ENCODE peak calls at places on chromosomes 4 and X, in ten cellular contexts. V is neural crest cell, C is coronary artery, L is IMR-90, H is fibroblast of the aortic adventitia, A is Peyer's patch, X is lower lobe of right lung, N is GM10248, R is H9, J is heart left ventricle. Y is an unnamed sample.

GRCh38 chr4:4675636-4676035 is 133.8 kb upstream of the STX18 start:
- DNase-seq in V (no peak), C (no peak), L (no peak), H (no peak), A (no peak), X (no peak), N (no peak), R (no peak), J (no peak), Y (no peak)

GRCh38 chr4:108644237-108644636 is 6.2 kb upstream of the OSTC start:
- DNase-seq in V (no peak), C (no peak), L (peak), H (peak), A (no peak), X (no peak), N (no peak), R (no peak), J (no peak), Y (no peak)

GRCh38 chrX:15913161-15913560 is 58.5 kb upstream of the AP1S2 start:
- DNase-seq in V (no peak), C (no peak), L (no peak), H (no peak), A (no peak), X (no peak), N (no peak), R (no peak), J (no peak), Y (no peak)

GRCh38 chr4:167031534-167032156 is 202.6 kb downstream of the SPOCK3 start:
- DNase-seq in V (no peak), C (no peak), L (peak), H (peak), A (no peak), X (no peak), N (no peak), R (no peak), J (no peak), Y (no peak)

GRCh38 chr4:53937918-53938317 is 126.5 kb downstream of the CHIC2 start:
- DNase-seq in V (no peak), C (no peak), L (peak), H (peak), A (no peak), X (no peak), N (no peak), R (no peak), J (no peak), Y (no peak)

GRCh38 chr4:88353324-88353723 is 25.3 kb upstream of the HERC6 start:
- DNase-seq in V (no peak), C (no peak), L (no peak), H (no peak), A (no peak), X (no peak), N (no peak), R (no peak), J (no peak), Y (no peak)

GRCh38 chr4:52143815-52144214 is 92.7 kb downstream of the SPATA18 start:
- DNase-seq in V (no peak), C (no peak), L (no peak), H (no peak), A (no peak), X (no peak), N (no peak), R (no peak), J (no peak), Y (no peak)

GRCh38 chrX:24259544-24260240 is 54.2 kb downstream of the SUPT20HL2 start:
- DNase-seq in V (peak), C (no peak), L (peak), H (peak), A (no peak), X (no peak), N (peak), R (peak), J (no peak), Y (peak)

GRCh38 chrX:74297766-74298165 is 6.2 kb upstream of the ZCCHC13 start:
- DNase-seq in V (no peak), C (no peak), L (no peak), H (no peak), A (no peak), X (no peak), N (no peak), R (no peak), J (no peak), Y (no peak)

GRCh38 chr4:118676128-118676527 is 9.1 kb upstream of the METTL14 start:
- DNase-seq in V (no peak), C (no peak), L (no peak), H (peak), A (no peak), X (no peak), N (no peak), R (no peak), J (no peak), Y (no peak)

GRCh38 chrX:150323020-150323419 is 40.1 kb upstream of the MAMLD1 start:
- DNase-seq in V (no peak), C (no peak), L (no peak), H (no peak), A (no peak), X (no peak), N (no peak), R (no peak), J (no peak), Y (no peak)

GRCh38 chr4:3201718-3202702 is 46.9 kb upstream of the MSANTD1 start:
- DNase-seq in V (no peak), C (peak), L (peak), H (peak), A (peak), X (no peak), N (peak), R (no peak), J (no peak), Y (no peak)

GRCh38 chrX:151970661-151971060 is 3.8 kb downstream of the GABRE start:
- DNase-seq in V (no peak), C (peak), L (peak), H (peak), A (no peak), X (peak), N (no peak), R (no peak), J (peak), Y (peak)

GRCh38 chrX:29858714-29859113 is 356.6 kb upstream of the MAGEB2 start:
- DNase-seq in V (no peak), C (no peak), L (peak), H (peak), A (no peak), X (no peak), N (no peak), R (no peak), J (no peak), Y (no peak)

GRCh38 chr4:13484749-13485345 is 707 bp upstream of the RAB28 start:
- DNase-seq in V (no peak), C (no peak), L (peak), H (peak), A (no peak), X (no peak), N (no peak), R (no peak), J (no peak), Y (no peak)

GRCh38 chrX:108699368-108699767 is 37.0 kb downstream of the IRS4 start:
- DNase-seq in V (no peak), C (no peak), L (peak), H (peak), A (no peak), X (no peak), N (peak), R (no peak), J (no peak), Y (no peak)

GRCh38 chr4:71186566-71187398 is 152.0 kb upstream of the SLC4A4 start:
- DNase-seq in V (peak), C (peak), L (peak), H (peak), A (no peak), X (peak), N (peak), R (peak), J (peak), Y (no peak)

GRCh38 chr4:184375027-184375426 is 99.3 kb downstream of the IRF2 start:
- DNase-seq in V (no peak), C (no peak), L (peak), H (no peak), A (no peak), X (no peak), N (no peak), R (no peak), J (no peak), Y (no peak)

GRCh38 chr4:25144870-25145481 is 15.3 kb downstream of the SEPSECS start:
- DNase-seq in V (no peak), C (no peak), L (peak), H (peak), A (no peak), X (no peak), N (peak), R (no peak), J (no peak), Y (no peak)

GRCh38 chr4:182916483-182917181 is 554 bp downstream of the DCTD start:
- DNase-seq in V (peak), C (peak), L (peak), H (peak), A (peak), X (peak), N (no peak), R (peak), J (peak), Y (no peak)

GRCh38 chr4:7658297-7659204 is 223.8 kb upstream of the PSAPL1 start:
- DNase-seq in V (no peak), C (no peak), L (peak), H (no peak), A (no peak), X (peak), N (no peak), R (no peak), J (no peak), Y (no peak)

GRCh38 chr4:128600996-128601857 is 208.3 kb upstream of the JADE1 start:
- DNase-seq in V (no peak), C (no peak), L (peak), H (peak), A (peak), X (peak), N (no peak), R (no peak), J (no peak), Y (peak)

GRCh38 chr4:17719106-17719505 is 62.3 kb downstream of the FAM184B start:
- DNase-seq in V (no peak), C (no peak), L (no peak), H (no peak), A (no peak), X (no peak), N (no peak), R (no peak), J (no peak), Y (no peak)

GRCh38 chrX:17944833-17945497 is 83.9 kb upstream of the RAI2 start:
- DNase-seq in V (peak), C (no peak), L (no peak), H (peak), A (no peak), X (no peak), N (peak), R (no peak), J (no peak), Y (no peak)

GRCh38 chrX:21638311-21638710 is 19.8 kb downstream of the KLHL34 start:
- DNase-seq in V (no peak), C (no peak), L (peak), H (peak), A (no peak), X (no peak), N (no peak), R (no peak), J (no peak), Y (no peak)

GRCh38 chr4:38785901-38786402 is 3.2 kb upstream of the TLR10 start:
- DNase-seq in V (no peak), C (no peak), L (no peak), H (no peak), A (no peak), X (peak), N (peak), R (no peak), J (no peak), Y (no peak)

GRCh38 chr4:7289619-7290018 is 97.3 kb downstream of the SORCS2 start:
- DNase-seq in V (no peak), C (no peak), L (no peak), H (no peak), A (no peak), X (no peak), N (no peak), R (no peak), J (no peak), Y (no peak)

GRCh38 chrX:128992107-128992971 is 531.0 kb downstream of the SMARCA1 start:
- DNase-seq in V (no peak), C (no peak), L (no peak), H (no peak), A (no peak), X (no peak), N (no peak), R (peak), J (no peak), Y (no peak)
- TF ChIP-seq CTCF in V (no peak), C (no peak), L (no peak), H (no peak), A (no peak), X (no peak), N (no peak), R (peak), J (no peak), Y (no peak)

DNA sequence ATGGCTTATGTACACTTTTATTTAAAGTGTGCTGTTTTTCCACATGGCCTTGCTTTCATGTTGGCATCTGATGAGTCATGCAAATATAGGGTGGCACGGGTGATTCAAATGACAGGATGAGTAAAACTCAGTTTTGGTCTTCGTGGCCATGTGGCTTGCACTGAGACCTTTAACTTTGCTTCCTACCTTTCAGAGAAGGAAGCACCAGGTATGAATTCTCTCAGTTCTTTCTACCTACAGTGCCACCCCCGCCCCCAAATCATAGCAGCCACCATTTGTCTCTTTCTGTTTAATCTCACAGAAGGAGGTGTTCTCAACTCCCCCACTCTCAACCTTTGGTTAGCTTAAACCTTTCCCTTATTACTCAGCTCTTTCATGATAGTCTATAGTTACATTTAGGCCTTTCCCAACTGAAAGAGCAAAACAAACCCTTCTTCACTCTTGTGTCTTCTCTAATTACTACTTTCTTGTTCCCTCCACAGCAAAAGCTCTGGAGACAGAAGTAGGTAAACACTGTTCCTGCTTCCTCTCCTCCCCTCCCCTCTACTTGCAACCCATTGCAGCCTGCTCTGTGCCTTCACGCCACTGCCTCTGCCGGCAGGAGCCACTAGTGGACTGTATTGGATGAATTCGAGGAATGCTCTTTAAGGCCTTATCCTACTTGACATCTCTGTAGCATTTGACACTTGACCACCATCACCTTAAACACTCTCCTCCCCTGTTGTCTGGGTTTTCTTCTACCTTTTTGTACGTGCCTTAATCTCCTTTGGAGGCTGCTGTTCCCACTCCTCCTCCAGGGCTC is 123.7 kb downstream of the AFF1 start:
- DNase-seq in V (no peak), C (no peak), L (no peak), H (no peak), A (no peak), X (peak), N (no peak), R (peak), J (no peak), Y (no peak)
- TF ChIP-seq CTCF in V (no peak), C (no peak), L (peak), H (peak), A (no peak), X (peak), N (no peak), R (peak), J (no peak), Y (no peak)

GRCh38 chr4:180951312-180951711 is 1291.9 kb upstream of the TENM3 start:
- DNase-seq in V (no peak), C (no peak), L (no peak), H (no peak), A (no peak), X (no peak), N (no peak), R (no peak), J (no peak), Y (no peak)

GRCh38 chr4:180946188-180946587 is 1297.0 kb upstream of the TENM3 start:
- DNase-seq in V (no peak), C (no peak), L (no peak), H (no peak), A (no peak), X (no peak), N (no peak), R (no peak), J (no peak), Y (no peak)

GRCh38 chr4:180950377-180950776 is 1292.8 kb upstream of the TENM3 start:
- DNase-seq in V (no peak), C (no peak), L (no peak), H (no peak), A (no peak), X (no peak), N (no peak), R (no peak), J (no peak), Y (no peak)

GRCh38 chr4:180949825-180950224 is 1293.4 kb upstream of the TENM3 start:
- DNase-seq in V (no peak), C (no peak), L (no peak), H (no peak), A (no peak), X (no peak), N (no peak), R (no peak), J (no peak), Y (no peak)

GRCh38 chr4:180947421-180947820 is 1295.8 kb upstream of the TENM3 start:
- DNase-seq in V (no peak), C (no peak), L (peak), H (peak), A (no peak), X (no peak), N (no peak), R (no peak), J (no peak), Y (no peak)
- TF ChIP-seq CTCF in V (peak), C (no peak), L (peak), H (peak), A (no peak), X (no peak), N (no peak), R (peak), J (no peak), Y (peak)

GRCh38 chrX:106036716-106037115 is 1.8 kb downstream of the SERPINA7 start:
- DNase-seq in V (no peak), C (no peak), L (no peak), H (no peak), A (no peak), X (no peak), N (no peak), R (no peak), J (no peak), Y (no peak)
- TF ChIP-seq CTCF in V (no peak), C (no peak), L (no peak), H (no peak), A (no peak), X (no peak), N (no peak), R (no peak), J (no peak), Y (no peak)

GRCh38 chrX:54446084-54446483 is 5.9 kb downstream of the TSR2 start:
- DNase-seq in V (no peak), C (no peak), L (no peak), H (no peak), A (no peak), X (no peak), N (no peak), R (peak), J (no peak), Y (no peak)
- TF ChIP-seq CTCF in V (no peak), C (no peak), L (no peak), H (no peak), A (no peak), X (no peak), N (no peak), R (no peak), J (no peak), Y (no peak)

GRCh38 chrX:71911023-71911730 is 532 bp downstream of the NHSL2 start:
- DNase-seq in V (peak), C (no peak), L (no peak), H (no peak), A (no peak), X (no peak), N (peak), R (peak), J (no peak), Y (no peak)
- TF ChIP-seq CTCF in V (peak), C (no peak), L (no peak), H (peak), A (no peak), X (no peak), N (no peak), R (peak), J (peak), Y (peak)

GRCh38 chr4:36128689-36129088 is 115.6 kb downstream of the ARAP2 start:
- DNase-seq in V (no peak), C (no peak), L (peak), H (no peak), A (no peak), X (no peak), N (no peak), R (no peak), J (no peak), Y (no peak)
- TF ChIP-seq CTCF in V (no peak), C (no peak), L (no peak), H (no peak), A (no peak), X (no peak), N (no peak), R (no peak), J (no peak), Y (no peak)

Y was measured in AG09319.